ENCODE peak calls at places on chromosomes 3 and 15, in six cellular contexts. One of them, this sample, is unnamed.

GRCh38 chr3:35737080-35737479 is 97.8 kb downstream of the ARPP21 start:
- DNase-seq in GM06990: no peak
- DNase-seq in CD8-positive, alpha-beta T cell: no peak
- DNase-seq in neural progenitor cell: no peak
- DNase-seq in foreskin fibroblast: no peak
- DNase-seq in cardiac fibroblast: no peak
- DNase-seq in this sample: no peak

GRCh38 chr15:80439140-80439539 is 35.0 kb downstream of the ARNT2 start:
- DNase-seq in cardiac fibroblast: no peak
- DNase-seq in CD8-positive, alpha-beta T cell: no peak
- DNase-seq in neural progenitor cell: no peak
- DNase-seq in foreskin fibroblast: no peak
- DNase-seq in GM06990: no peak
- DNase-seq in this sample: no peak

GRCh38 chr15:89208256-89208655 is 13.1 kb downstream of the RLBP1 start:
- DNase-seq in CD8-positive, alpha-beta T cell: no peak
- DNase-seq in foreskin fibroblast: no peak
- DNase-seq in GM06990: no peak
- DNase-seq in cardiac fibroblast: no peak
- DNase-seq in neural progenitor cell: no peak
- DNase-seq in this sample: no peak

GRCh38 chr15:88998980-88999713 is 86.0 kb upstream of the MFGE8 start:
- DNase-seq in neural progenitor cell: peak
- DNase-seq in foreskin fibroblast: no peak
- DNase-seq in GM06990: no peak
- DNase-seq in cardiac fibroblast: no peak
- DNase-seq in CD8-positive, alpha-beta T cell: no peak
- DNase-seq in this sample: peak

GRCh38 chr3:11757441-11757875 is 89.2 kb downstream of the TAMM41 start:
- DNase-seq in foreskin fibroblast: peak
- DNase-seq in GM06990: no peak
- DNase-seq in CD8-positive, alpha-beta T cell: no peak
- DNase-seq in cardiac fibroblast: peak
- DNase-seq in neural progenitor cell: no peak
- DNase-seq in this sample: no peak

GRCh38 chr3:90055721-90056120 is 948.3 kb downstream of the EPHA3 start:
- DNase-seq in neural progenitor cell: no peak
- DNase-seq in CD8-positive, alpha-beta T cell: no peak
- DNase-seq in foreskin fibroblast: peak
- DNase-seq in cardiac fibroblast: peak
- DNase-seq in GM06990: no peak
- DNase-seq in this sample: no peak

GRCh38 chr3:107794664-107795443 is 272.1 kb downstream of the BBX start:
- DNase-seq in CD8-positive, alpha-beta T cell: no peak
- DNase-seq in cardiac fibroblast: peak
- DNase-seq in neural progenitor cell: no peak
- DNase-seq in foreskin fibroblast: peak
- DNase-seq in GM06990: no peak
- DNase-seq in this sample: no peak

GRCh38 chr3:152629363-152630122 is 205.4 kb upstream of the P2RY1 start:
- DNase-seq in cardiac fibroblast: no peak
- DNase-seq in GM06990: no peak
- DNase-seq in neural progenitor cell: no peak
- DNase-seq in foreskin fibroblast: no peak
- DNase-seq in CD8-positive, alpha-beta T cell: no peak
- DNase-seq in this sample: no peak

GRCh38 chr3:181403876-181404660 is 307.7 kb upstream of the SOX2 start:
- DNase-seq in cardiac fibroblast: no peak
- DNase-seq in foreskin fibroblast: no peak
- DNase-seq in neural progenitor cell: no peak
- DNase-seq in CD8-positive, alpha-beta T cell: no peak
- DNase-seq in GM06990: no peak
- DNase-seq in this sample: no peak

GRCh38 chr3:110815008-110815583 is 256.5 kb upstream of the NECTIN3 start:
- DNase-seq in neural progenitor cell: no peak
- DNase-seq in CD8-positive, alpha-beta T cell: no peak
- DNase-seq in GM06990: no peak
- DNase-seq in cardiac fibroblast: peak
- DNase-seq in foreskin fibroblast: peak
- DNase-seq in this sample: peak

GRCh38 chr3:128482857-128483656 is 9.9 kb downstream of the GATA2 start:
- DNase-seq in foreskin fibroblast: peak
- DNase-seq in cardiac fibroblast: peak
- DNase-seq in GM06990: no peak
- DNase-seq in CD8-positive, alpha-beta T cell: no peak
- DNase-seq in neural progenitor cell: peak
- DNase-seq in this sample: peak
- H3K4me3 ChIP-seq in foreskin fibroblast: peak
- H3K4me3 ChIP-seq in cardiac fibroblast: no peak
- H3K4me3 ChIP-seq in GM06990: no peak
- H3K4me3 ChIP-seq in CD8-positive, alpha-beta T cell: peak
- H3K4me3 ChIP-seq in neural progenitor cell: peak
- H3K4me3 ChIP-seq in this sample: no peak

GRCh38 chr3:157534725-157535161 is 31.5 kb upstream of the VEPH1 start:
- DNase-seq in CD8-positive, alpha-beta T cell: no peak
- DNase-seq in foreskin fibroblast: no peak
- DNase-seq in cardiac fibroblast: no peak
- DNase-seq in neural progenitor cell: no peak
- DNase-seq in GM06990: no peak
- DNase-seq in this sample: no peak
- H3K4me3 ChIP-seq in CD8-positive, alpha-beta T cell: no peak
- H3K4me3 ChIP-seq in foreskin fibroblast: no peak
- H3K4me3 ChIP-seq in cardiac fibroblast: no peak
- H3K4me3 ChIP-seq in neural progenitor cell: no peak
- H3K4me3 ChIP-seq in GM06990: no peak
- H3K4me3 ChIP-seq in this sample: no peak

GRCh38 chr3:161081675-161082462 is 23.3 kb downstream of the B3GALNT1 start:
- DNase-seq in cardiac fibroblast: peak
- DNase-seq in CD8-positive, alpha-beta T cell: no peak
- DNase-seq in GM06990: no peak
- DNase-seq in neural progenitor cell: no peak
- DNase-seq in foreskin fibroblast: no peak
- DNase-seq in this sample: no peak
- H3K4me3 ChIP-seq in cardiac fibroblast: no peak
- H3K4me3 ChIP-seq in CD8-positive, alpha-beta T cell: no peak
- H3K4me3 ChIP-seq in GM06990: no peak
- H3K4me3 ChIP-seq in neural progenitor cell: no peak
- H3K4me3 ChIP-seq in foreskin fibroblast: no peak
- H3K4me3 ChIP-seq in this sample: no peak

GRCh38 chr15:66040211-66040892 is 171.1 kb downstream of the RAB11A start:
- DNase-seq in CD8-positive, alpha-beta T cell: no peak
- DNase-seq in neural progenitor cell: no peak
- DNase-seq in foreskin fibroblast: peak
- DNase-seq in GM06990: no peak
- DNase-seq in cardiac fibroblast: no peak
- DNase-seq in this sample: no peak
- H3K4me3 ChIP-seq in CD8-positive, alpha-beta T cell: no peak
- H3K4me3 ChIP-seq in neural progenitor cell: no peak
- H3K4me3 ChIP-seq in foreskin fibroblast: no peak
- H3K4me3 ChIP-seq in GM06990: no peak
- H3K4me3 ChIP-seq in cardiac fibroblast: no peak
- H3K4me3 ChIP-seq in this sample: no peak

GRCh38 chr3:62369476-62369743 is 3.9 kb downstream of the FEZF2 start:
- DNase-seq in neural progenitor cell: no peak
- DNase-seq in CD8-positive, alpha-beta T cell: no peak
- DNase-seq in GM06990: no peak
- DNase-seq in cardiac fibroblast: no peak
- DNase-seq in foreskin fibroblast: no peak
- DNase-seq in this sample: no peak
- H3K4me3 ChIP-seq in neural progenitor cell: peak
- H3K4me3 ChIP-seq in CD8-positive, alpha-beta T cell: no peak
- H3K4me3 ChIP-seq in GM06990: no peak
- H3K4me3 ChIP-seq in cardiac fibroblast: no peak
- H3K4me3 ChIP-seq in foreskin fibroblast: no peak
- H3K4me3 ChIP-seq in this sample: no peak

DNA sequence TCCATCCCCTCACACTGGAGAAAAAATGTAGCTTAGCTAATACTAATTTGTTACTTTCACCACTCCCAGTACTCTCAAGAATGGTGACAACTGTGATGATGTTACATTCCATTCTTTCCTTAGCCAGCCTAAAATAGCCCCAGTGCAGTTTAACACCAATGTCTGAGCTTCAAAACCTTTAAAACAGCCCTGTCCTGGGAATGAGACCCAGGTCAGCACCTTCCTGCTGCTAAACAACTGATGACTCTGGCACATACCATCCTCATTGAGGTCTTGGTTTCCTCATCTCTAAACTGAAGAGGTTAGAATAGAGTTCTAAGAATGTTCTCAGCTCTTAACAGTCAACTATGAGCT is 3.8 kb downstream of the SCAMP2 start:
- DNase-seq in neural progenitor cell: no peak
- DNase-seq in cardiac fibroblast: no peak
- DNase-seq in foreskin fibroblast: no peak
- DNase-seq in GM06990: no peak
- DNase-seq in CD8-positive, alpha-beta T cell: no peak
- DNase-seq in this sample: no peak
- H3K4me3 ChIP-seq in neural progenitor cell: no peak
- H3K4me3 ChIP-seq in cardiac fibroblast: no peak
- H3K4me3 ChIP-seq in foreskin fibroblast: no peak
- H3K4me3 ChIP-seq in GM06990: peak
- H3K4me3 ChIP-seq in CD8-positive, alpha-beta T cell: no peak
- H3K4me3 ChIP-seq in this sample: no peak